ENCODE peak calls at places on chromosome 20, in five cellular contexts. One of them, this sample, is unnamed.
A peak's percentile ranks its signal among the peaks of the same experiment; 100 is the strongest.

GRCh38 chr20:9068232-9068781 is 580 bp upstream of the PLCB4 start:
- DNase-seq in Caki2: peak; percentile 60
- DNase-seq in activated CD4-positive, alpha-beta memory T cell treated with anti-CD3 and anti-CD28 coated beads, Interleukin-2, amount 10 ng/mL, durations not matched to agents 7 days and 5 days: no peak
- DNase-seq in T-helper 22 cell: no peak
- DNase-seq in EH: peak; percentile 66
- DNase-seq in this sample: no peak

GRCh38 chr20:38940644-38941043 is 14.4 kb downstream of the FAM83D start:
- DNase-seq in EH: no peak
- DNase-seq in Caki2: no peak
- DNase-seq in activated CD4-positive, alpha-beta memory T cell treated with anti-CD3 and anti-CD28 coated beads, Interleukin-2, amount 10 ng/mL, durations not matched to agents 7 days and 5 days: no peak
- DNase-seq in T-helper 22 cell: no peak
- DNase-seq in this sample: no peak

GRCh38 chr20:25178563-25179438 is 16.7 kb upstream of the ENTPD6 start:
- DNase-seq in Caki2: peak; percentile 82
- DNase-seq in T-helper 22 cell: no peak
- DNase-seq in EH: peak; percentile 92
- DNase-seq in activated CD4-positive, alpha-beta memory T cell treated with anti-CD3 and anti-CD28 coated beads, Interleukin-2, amount 10 ng/mL, durations not matched to agents 7 days and 5 days: no peak
- DNase-seq in this sample: no peak

GRCh38 chr20:50136822-50137599 is 16.5 kb downstream of the PEDS1 start:
- DNase-seq in T-helper 22 cell: no peak
- DNase-seq in Caki2: peak; percentile 82
- DNase-seq in activated CD4-positive, alpha-beta memory T cell treated with anti-CD3 and anti-CD28 coated beads, Interleukin-2, amount 10 ng/mL, durations not matched to agents 7 days and 5 days: no peak
- DNase-seq in EH: peak; percentile 46
- DNase-seq in this sample: no peak

GRCh38 chr20:6993016-6993415 is 225.5 kb downstream of the BMP2 start:
- DNase-seq in EH: no peak
- DNase-seq in activated CD4-positive, alpha-beta memory T cell treated with anti-CD3 and anti-CD28 coated beads, Interleukin-2, amount 10 ng/mL, durations not matched to agents 7 days and 5 days: no peak
- DNase-seq in T-helper 22 cell: no peak
- DNase-seq in Caki2: peak; percentile 83
- DNase-seq in this sample: no peak

GRCh38 chr20:37567671-37568588 is 40.3 kb upstream of the BLCAP start:
- DNase-seq in Caki2: no peak
- DNase-seq in T-helper 22 cell: no peak
- DNase-seq in EH: peak; percentile 9
- DNase-seq in activated CD4-positive, alpha-beta memory T cell treated with anti-CD3 and anti-CD28 coated beads, Interleukin-2, amount 10 ng/mL, durations not matched to agents 7 days and 5 days: peak; percentile 5
- DNase-seq in this sample: no peak

GRCh38 chr20:52104546-52105044 is 87.0 kb downstream of the ZFP64 start:
- DNase-seq in EH: peak; percentile 26
- DNase-seq in T-helper 22 cell: no peak
- DNase-seq in activated CD4-positive, alpha-beta memory T cell treated with anti-CD3 and anti-CD28 coated beads, Interleukin-2, amount 10 ng/mL, durations not matched to agents 7 days and 5 days: no peak
- DNase-seq in Caki2: no peak
- DNase-seq in this sample: no peak

GRCh38 chr20:35252037-35252461 is 25.6 kb downstream of the MMP24 start:
- DNase-seq in T-helper 22 cell: no peak
- DNase-seq in activated CD4-positive, alpha-beta memory T cell treated with anti-CD3 and anti-CD28 coated beads, Interleukin-2, amount 10 ng/mL, durations not matched to agents 7 days and 5 days: peak; percentile 66
- DNase-seq in EH: no peak
- DNase-seq in Caki2: no peak
- DNase-seq in this sample: peak; percentile 9

GRCh38 chr20:34948030-34948429 is 7.6 kb downstream of the GSS start:
- DNase-seq in activated CD4-positive, alpha-beta memory T cell treated with anti-CD3 and anti-CD28 coated beads, Interleukin-2, amount 10 ng/mL, durations not matched to agents 7 days and 5 days: no peak
- DNase-seq in Caki2: no peak
- DNase-seq in T-helper 22 cell: no peak
- DNase-seq in EH: peak; percentile 85
- DNase-seq in this sample: no peak

GRCh38 chr20:37406010-37406998 is 60.4 kb downstream of the SRC start:
- DNase-seq in Caki2: peak; percentile 64
- DNase-seq in T-helper 22 cell: no peak
- DNase-seq in activated CD4-positive, alpha-beta memory T cell treated with anti-CD3 and anti-CD28 coated beads, Interleukin-2, amount 10 ng/mL, durations not matched to agents 7 days and 5 days: peak; percentile 40
- DNase-seq in EH: peak; percentile 59
- DNase-seq in this sample: no peak

GRCh38 chr20:33229843-33230242 is 6.0 kb upstream of the BPIFA1 start:
- DNase-seq in activated CD4-positive, alpha-beta memory T cell treated with anti-CD3 and anti-CD28 coated beads, Interleukin-2, amount 10 ng/mL, durations not matched to agents 7 days and 5 days: peak; percentile 24
- DNase-seq in Caki2: no peak
- DNase-seq in EH: no peak
- DNase-seq in T-helper 22 cell: no peak
- DNase-seq in this sample: no peak

GRCh38 chr20:3651204-3651970 is 11.8 kb downstream of the GFRA4 start:
- DNase-seq in Caki2: no peak
- DNase-seq in EH: no peak
- DNase-seq in activated CD4-positive, alpha-beta memory T cell treated with anti-CD3 and anti-CD28 coated beads, Interleukin-2, amount 10 ng/mL, durations not matched to agents 7 days and 5 days: no peak
- DNase-seq in T-helper 22 cell: no peak
- DNase-seq in this sample: no peak

GRCh38 chr20:20079102-20079784 is 26.9 kb downstream of the CFAP61 start:
- DNase-seq in Caki2: no peak
- DNase-seq in T-helper 22 cell: no peak
- DNase-seq in EH: no peak
- DNase-seq in activated CD4-positive, alpha-beta memory T cell treated with anti-CD3 and anti-CD28 coated beads, Interleukin-2, amount 10 ng/mL, durations not matched to agents 7 days and 5 days: no peak
- DNase-seq in this sample: no peak

GRCh38 chr20:11921326-11921725 is 3.6 kb downstream of the BTBD3 start:
- DNase-seq in T-helper 22 cell: no peak
- DNase-seq in activated CD4-positive, alpha-beta memory T cell treated with anti-CD3 and anti-CD28 coated beads, Interleukin-2, amount 10 ng/mL, durations not matched to agents 7 days and 5 days: no peak
- DNase-seq in Caki2: no peak
- DNase-seq in EH: no peak
- DNase-seq in this sample: no peak

GRCh38 chr20:58646703-58647102 is 4.4 kb upstream of the STX16 start:
- DNase-seq in T-helper 22 cell: no peak
- DNase-seq in activated CD4-positive, alpha-beta memory T cell treated with anti-CD3 and anti-CD28 coated beads, Interleukin-2, amount 10 ng/mL, durations not matched to agents 7 days and 5 days: no peak
- DNase-seq in EH: no peak
- DNase-seq in Caki2: no peak
- DNase-seq in this sample: no peak

GRCh38 chr20:18190466-18191233 is 53.0 kb downstream of the KAT14 start:
- DNase-seq in EH: peak; percentile 24
- DNase-seq in activated CD4-positive, alpha-beta memory T cell treated with anti-CD3 and anti-CD28 coated beads, Interleukin-2, amount 10 ng/mL, durations not matched to agents 7 days and 5 days: no peak
- DNase-seq in Caki2: no peak
- DNase-seq in T-helper 22 cell: no peak
- DNase-seq in this sample: no peak

GRCh38 chr20:36496707-36497669 is 44.3 kb upstream of the MYL9 start:
- DNase-seq in Caki2: no peak
- DNase-seq in EH: no peak
- DNase-seq in activated CD4-positive, alpha-beta memory T cell treated with anti-CD3 and anti-CD28 coated beads, Interleukin-2, amount 10 ng/mL, durations not matched to agents 7 days and 5 days: no peak
- DNase-seq in T-helper 22 cell: no peak
- DNase-seq in this sample: no peak

GRCh38 chr20:768426-768978 is at the start of gene SLC52A3:
- DNase-seq in T-helper 22 cell: no peak
- DNase-seq in EH: no peak
- DNase-seq in activated CD4-positive, alpha-beta memory T cell treated with anti-CD3 and anti-CD28 coated beads, Interleukin-2, amount 10 ng/mL, durations not matched to agents 7 days and 5 days: no peak
- DNase-seq in Caki2: peak; percentile 95
- DNase-seq in this sample: no peak

GRCh38 chr20:39861381-39861780 is 827.7 kb downstream of the MAFB start:
- DNase-seq in activated CD4-positive, alpha-beta memory T cell treated with anti-CD3 and anti-CD28 coated beads, Interleukin-2, amount 10 ng/mL, durations not matched to agents 7 days and 5 days: no peak
- DNase-seq in EH: no peak
- DNase-seq in Caki2: no peak
- DNase-seq in T-helper 22 cell: no peak
- DNase-seq in this sample: no peak

GRCh38 chr20:10946124-10946880 is 272.5 kb upstream of the JAG1 start:
- DNase-seq in Caki2: no peak
- DNase-seq in activated CD4-positive, alpha-beta memory T cell treated with anti-CD3 and anti-CD28 coated beads, Interleukin-2, amount 10 ng/mL, durations not matched to agents 7 days and 5 days: no peak
- DNase-seq in EH: no peak
- DNase-seq in T-helper 22 cell: no peak
- DNase-seq in this sample: no peak

GRCh38 chr20:13625241-13625981 is 13.3 kb downstream of the TASP1 start:
- DNase-seq in Caki2: no peak
- DNase-seq in T-helper 22 cell: no peak
- DNase-seq in activated CD4-positive, alpha-beta memory T cell treated with anti-CD3 and anti-CD28 coated beads, Interleukin-2, amount 10 ng/mL, durations not matched to agents 7 days and 5 days: no peak
- DNase-seq in EH: no peak
- DNase-seq in this sample: no peak

GRCh38 chr20:8757146-8757545 is 311.7 kb upstream of the PLCB4 start:
- DNase-seq in Caki2: peak; percentile 80
- DNase-seq in activated CD4-positive, alpha-beta memory T cell treated with anti-CD3 and anti-CD28 coated beads, Interleukin-2, amount 10 ng/mL, durations not matched to agents 7 days and 5 days: no peak
- DNase-seq in T-helper 22 cell: no peak
- DNase-seq in EH: peak; percentile 96
- DNase-seq in this sample: no peak

GRCh38 chr20:62900692-62901584 is 25.4 kb downstream of the DIDO1 start:
- DNase-seq in EH: no peak
- DNase-seq in T-helper 22 cell: no peak
- DNase-seq in activated CD4-positive, alpha-beta memory T cell treated with anti-CD3 and anti-CD28 coated beads, Interleukin-2, amount 10 ng/mL, durations not matched to agents 7 days and 5 days: no peak
- DNase-seq in Caki2: peak; percentile 31
- DNase-seq in this sample: no peak

GRCh38 chr20:1846341-1846740 is 48.9 kb upstream of the SIRPA start:
- DNase-seq in T-helper 22 cell: no peak
- DNase-seq in Caki2: no peak
- DNase-seq in activated CD4-positive, alpha-beta memory T cell treated with anti-CD3 and anti-CD28 coated beads, Interleukin-2, amount 10 ng/mL, durations not matched to agents 7 days and 5 days: no peak
- DNase-seq in EH: no peak
- DNase-seq in this sample: no peak

GRCh38 chr20:35823937-35824336 is 52.1 kb downstream of the PHF20 start:
- DNase-seq in EH: peak; percentile 30
- DNase-seq in T-helper 22 cell: no peak
- DNase-seq in activated CD4-positive, alpha-beta memory T cell treated with anti-CD3 and anti-CD28 coated beads, Interleukin-2, amount 10 ng/mL, durations not matched to agents 7 days and 5 days: no peak
- DNase-seq in Caki2: no peak
- DNase-seq in this sample: no peak

GRCh38 chr20:43068482-43068881 is 121.2 kb downstream of the PTPRT start:
- DNase-seq in activated CD4-positive, alpha-beta memory T cell treated with anti-CD3 and anti-CD28 coated beads, Interleukin-2, amount 10 ng/mL, durations not matched to agents 7 days and 5 days: no peak
- DNase-seq in EH: no peak
- DNase-seq in T-helper 22 cell: no peak
- DNase-seq in Caki2: no peak
- DNase-seq in this sample: no peak

GRCh38 chr20:38094373-38094775 is 60.8 kb downstream of the RPRD1B start:
- DNase-seq in EH: peak; percentile 80
- DNase-seq in T-helper 22 cell: no peak
- DNase-seq in activated CD4-positive, alpha-beta memory T cell treated with anti-CD3 and anti-CD28 coated beads, Interleukin-2, amount 10 ng/mL, durations not matched to agents 7 days and 5 days: peak; percentile 53
- DNase-seq in Caki2: no peak
- DNase-seq in this sample: no peak

GRCh38 chr20:51171141-51171540 is 148.2 kb upstream of the KCNG1 start:
- DNase-seq in Caki2: no peak
- DNase-seq in T-helper 22 cell: no peak
- DNase-seq in EH: no peak
- DNase-seq in activated CD4-positive, alpha-beta memory T cell treated with anti-CD3 and anti-CD28 coated beads, Interleukin-2, amount 10 ng/mL, durations not matched to agents 7 days and 5 days: no peak
- DNase-seq in this sample: no peak

GRCh38 chr20:38338849-38339520 is 7.3 kb upstream of the LBP start:
- DNase-seq in Caki2: no peak
- DNase-seq in EH: peak; percentile 33
- DNase-seq in activated CD4-positive, alpha-beta memory T cell treated with anti-CD3 and anti-CD28 coated beads, Interleukin-2, amount 10 ng/mL, durations not matched to agents 7 days and 5 days: no peak
- DNase-seq in T-helper 22 cell: no peak
- DNase-seq in this sample: no peak

GRCh38 chr20:5710551-5710950 is 39.6 kb upstream of the SHLD1 start:
- DNase-seq in EH: no peak
- DNase-seq in T-helper 22 cell: no peak
- DNase-seq in activated CD4-positive, alpha-beta memory T cell treated with anti-CD3 and anti-CD28 coated beads, Interleukin-2, amount 10 ng/mL, durations not matched to agents 7 days and 5 days: no peak
- DNase-seq in Caki2: no peak
- DNase-seq in this sample: no peak

GRCh38 chr20:9215539-9215938 is 146.7 kb downstream of the PLCB4 start:
- DNase-seq in EH: no peak
- DNase-seq in T-helper 22 cell: no peak
- DNase-seq in Caki2: no peak
- DNase-seq in activated CD4-positive, alpha-beta memory T cell treated with anti-CD3 and anti-CD28 coated beads, Interleukin-2, amount 10 ng/mL, durations not matched to agents 7 days and 5 days: no peak
- DNase-seq in this sample: no peak

GRCh38 chr20:31910071-31910803 is 39.8 kb downstream of the TTLL9 start:
- DNase-seq in T-helper 22 cell: no peak
- DNase-seq in activated CD4-positive, alpha-beta memory T cell treated with anti-CD3 and anti-CD28 coated beads, Interleukin-2, amount 10 ng/mL, durations not matched to agents 7 days and 5 days: no peak
- DNase-seq in Caki2: no peak
- DNase-seq in EH: no peak
- DNase-seq in this sample: no peak

GRCh38 chr20:9052136-9052535 is 16.8 kb upstream of the PLCB4 start:
- DNase-seq in Caki2: peak; percentile 82
- DNase-seq in T-helper 22 cell: no peak
- DNase-seq in activated CD4-positive, alpha-beta memory T cell treated with anti-CD3 and anti-CD28 coated beads, Interleukin-2, amount 10 ng/mL, durations not matched to agents 7 days and 5 days: no peak
- DNase-seq in EH: no peak
- DNase-seq in this sample: no peak

GRCh38 chr20:37565134-37565811 is 37.6 kb upstream of the BLCAP start:
- DNase-seq in T-helper 22 cell: no peak
- DNase-seq in Caki2: peak; percentile 22
- DNase-seq in EH: no peak
- DNase-seq in activated CD4-positive, alpha-beta memory T cell treated with anti-CD3 and anti-CD28 coated beads, Interleukin-2, amount 10 ng/mL, durations not matched to agents 7 days and 5 days: peak; percentile 10
- DNase-seq in this sample: no peak

GRCh38 chr20:51525241-51526104 is 17.0 kb downstream of the NFATC2 start:
- DNase-seq in Caki2: no peak
- DNase-seq in EH: no peak
- DNase-seq in T-helper 22 cell: peak; percentile 52
- DNase-seq in activated CD4-positive, alpha-beta memory T cell treated with anti-CD3 and anti-CD28 coated beads, Interleukin-2, amount 10 ng/mL, durations not matched to agents 7 days and 5 days: peak; percentile 55
- DNase-seq in this sample: peak; percentile 52

GRCh38 chr20:18778993-18779392 is 34.6 kb upstream of the SCP2D1 start:
- DNase-seq in T-helper 22 cell: no peak
- DNase-seq in EH: no peak
- DNase-seq in activated CD4-positive, alpha-beta memory T cell treated with anti-CD3 and anti-CD28 coated beads, Interleukin-2, amount 10 ng/mL, durations not matched to agents 7 days and 5 days: no peak
- DNase-seq in Caki2: no peak
- DNase-seq in this sample: no peak

GRCh38 chr20:63576311-63576710 is 2.3 kb upstream of the HELZ2 start:
- DNase-seq in Caki2: no peak
- DNase-seq in T-helper 22 cell: no peak
- DNase-seq in EH: no peak
- DNase-seq in activated CD4-positive, alpha-beta memory T cell treated with anti-CD3 and anti-CD28 coated beads, Interleukin-2, amount 10 ng/mL, durations not matched to agents 7 days and 5 days: no peak
- DNase-seq in this sample: no peak

This sample was measured in effector memory CD4-positive, alpha-beta T cell.